ENCODE peak calls at places on chromosomes 13 and 19, in seven cellular contexts. One of them, this sample, is unnamed. For H3K36me3, the result is how much of the 10 kb centered on the place peaks cover.

GRCh38 chr13:110398564-110399507 is 91.8 kb downstream of the COL4A2 start:
- DNase-seq in hepatocyte: no peak
- DNase-seq in SK-N-MC: no peak
- DNase-seq in endothelial cell of umbilical vein: no peak
- DNase-seq in GM12878: no peak
- DNase-seq in fibroblast of lung: peak
- DNase-seq in PC-3: no peak
- DNase-seq in this sample: no peak

GRCh38 chr13:27961227-27962085 is 7.7 kb downstream of the CDX2 start:
- DNase-seq in hepatocyte: peak
- DNase-seq in SK-N-MC: no peak
- DNase-seq in endothelial cell of umbilical vein: no peak
- DNase-seq in GM12878: no peak
- DNase-seq in fibroblast of lung: no peak
- DNase-seq in PC-3: no peak
- DNase-seq in this sample: no peak

GRCh38 chr13:89066868-89067466 is 1395.8 kb downstream of the SLITRK5 start:
- DNase-seq in hepatocyte: peak
- DNase-seq in SK-N-MC: peak
- DNase-seq in endothelial cell of umbilical vein: no peak
- DNase-seq in GM12878: no peak
- DNase-seq in fibroblast of lung: peak
- DNase-seq in PC-3: peak
- DNase-seq in this sample: peak

GRCh38 chr13:62321895-62322294 is 906.2 kb upstream of the PCDH20 start:
- DNase-seq in hepatocyte: no peak
- DNase-seq in SK-N-MC: no peak
- DNase-seq in endothelial cell of umbilical vein: no peak
- DNase-seq in GM12878: no peak
- DNase-seq in fibroblast of lung: no peak
- DNase-seq in PC-3: no peak
- DNase-seq in this sample: no peak

GRCh38 chr19:47509973-47510372 is 4.9 kb downstream of the NAPA start:
- DNase-seq in hepatocyte: no peak
- DNase-seq in SK-N-MC: no peak
- DNase-seq in endothelial cell of umbilical vein: peak
- DNase-seq in GM12878: no peak
- DNase-seq in fibroblast of lung: no peak
- DNase-seq in PC-3: peak
- DNase-seq in this sample: peak

GRCh38 chr19:47720669-47721068 is 7.4 kb downstream of the EHD2 start:
- DNase-seq in hepatocyte: no peak
- DNase-seq in SK-N-MC: no peak
- DNase-seq in endothelial cell of umbilical vein: no peak
- DNase-seq in GM12878: no peak
- DNase-seq in fibroblast of lung: no peak
- DNase-seq in PC-3: no peak
- DNase-seq in this sample: no peak

GRCh38 chr13:73803997-73804396 is 330.2 kb downstream of the KLF12 start:
- DNase-seq in hepatocyte: no peak
- DNase-seq in SK-N-MC: no peak
- DNase-seq in endothelial cell of umbilical vein: no peak
- DNase-seq in GM12878: no peak
- DNase-seq in fibroblast of lung: peak
- DNase-seq in PC-3: peak
- DNase-seq in this sample: peak

GRCh38 chr13:48708764-48709163 is 55.0 kb downstream of the CYSLTR2 start:
- DNase-seq in hepatocyte: no peak
- DNase-seq in SK-N-MC: no peak
- DNase-seq in endothelial cell of umbilical vein: no peak
- DNase-seq in GM12878: no peak
- DNase-seq in fibroblast of lung: no peak
- DNase-seq in PC-3: no peak
- DNase-seq in this sample: no peak

GRCh38 chr13:80901111-80902014 is 560.4 kb upstream of the SPRY2 start:
- DNase-seq in hepatocyte: peak
- DNase-seq in SK-N-MC: no peak
- DNase-seq in endothelial cell of umbilical vein: no peak
- DNase-seq in GM12878: no peak
- DNase-seq in fibroblast of lung: no peak
- DNase-seq in PC-3: no peak
- DNase-seq in this sample: no peak

GRCh38 chr19:41253660-41254059 is 10.5 kb upstream of the HNRNPUL1 start:
- DNase-seq in hepatocyte: no peak
- DNase-seq in SK-N-MC: no peak
- DNase-seq in endothelial cell of umbilical vein: no peak
- DNase-seq in GM12878: no peak
- DNase-seq in fibroblast of lung: no peak
- DNase-seq in PC-3: no peak
- DNase-seq in this sample: no peak

GRCh38 chr19:13100031-13100588 is 2.5 kb downstream of the LYL1 start:
- DNase-seq in hepatocyte: no peak
- DNase-seq in SK-N-MC: no peak
- DNase-seq in endothelial cell of umbilical vein: peak
- DNase-seq in GM12878: peak
- DNase-seq in fibroblast of lung: peak
- DNase-seq in PC-3: no peak
- DNase-seq in this sample: peak

GRCh38 chr13:43546260-43546659 is 240.5 kb downstream of the ENOX1 start:
- DNase-seq in hepatocyte: no peak
- DNase-seq in SK-N-MC: no peak
- DNase-seq in endothelial cell of umbilical vein: peak
- DNase-seq in GM12878: no peak
- DNase-seq in fibroblast of lung: no peak
- DNase-seq in PC-3: no peak
- DNase-seq in this sample: no peak

GRCh38 chr13:74024314-74024713 is 109.9 kb downstream of the KLF12 start:
- DNase-seq in hepatocyte: peak
- DNase-seq in SK-N-MC: no peak
- DNase-seq in endothelial cell of umbilical vein: no peak
- DNase-seq in GM12878: no peak
- DNase-seq in fibroblast of lung: no peak
- DNase-seq in PC-3: no peak
- DNase-seq in this sample: no peak

GRCh38 chr13:72963762-72964161 is 95.0 kb upstream of the KLF5 start:
- DNase-seq in hepatocyte: no peak
- DNase-seq in SK-N-MC: no peak
- DNase-seq in endothelial cell of umbilical vein: no peak
- DNase-seq in GM12878: no peak
- DNase-seq in fibroblast of lung: no peak
- DNase-seq in PC-3: no peak
- DNase-seq in this sample: no peak

GRCh38 chr13:59086147-59086546 is 1077.6 kb downstream of the DIAPH3 start:
- DNase-seq in hepatocyte: no peak
- DNase-seq in SK-N-MC: no peak
- DNase-seq in endothelial cell of umbilical vein: peak
- DNase-seq in GM12878: no peak
- DNase-seq in fibroblast of lung: peak
- DNase-seq in PC-3: peak
- DNase-seq in this sample: peak

GRCh38 chr19:17058236-17058635 is 17.0 kb downstream of the HAUS8 start:
- DNase-seq in hepatocyte: no peak
- DNase-seq in SK-N-MC: no peak
- DNase-seq in endothelial cell of umbilical vein: no peak
- DNase-seq in GM12878: no peak
- DNase-seq in fibroblast of lung: no peak
- DNase-seq in PC-3: no peak
- DNase-seq in this sample: peak

GRCh38 chr19:42216653-42217521 is 590 bp downstream of the DEDD2 start:
- DNase-seq in hepatocyte: peak
- DNase-seq in SK-N-MC: no peak
- DNase-seq in endothelial cell of umbilical vein: peak
- DNase-seq in GM12878: no peak
- DNase-seq in fibroblast of lung: peak
- DNase-seq in PC-3: peak
- DNase-seq in this sample: peak

GRCh38 chr13:97306646-97307045 is 84.5 kb downstream of the MBNL2 start:
- DNase-seq in hepatocyte: peak
- DNase-seq in SK-N-MC: no peak
- DNase-seq in endothelial cell of umbilical vein: no peak
- DNase-seq in GM12878: no peak
- DNase-seq in fibroblast of lung: peak
- DNase-seq in PC-3: no peak
- DNase-seq in this sample: no peak

GRCh38 chr19:51368366-51369282 is at the start of gene CLDND2:
- DNase-seq in hepatocyte: no peak
- DNase-seq in SK-N-MC: no peak
- DNase-seq in endothelial cell of umbilical vein: no peak
- DNase-seq in GM12878: no peak
- DNase-seq in fibroblast of lung: no peak
- DNase-seq in PC-3: no peak
- DNase-seq in this sample: no peak

GRCh38 chr19:51371186-51371690 is 1.2 kb downstream of the NKG7 start:
- DNase-seq in hepatocyte: no peak
- DNase-seq in SK-N-MC: no peak
- DNase-seq in endothelial cell of umbilical vein: no peak
- DNase-seq in GM12878: no peak
- DNase-seq in fibroblast of lung: no peak
- DNase-seq in PC-3: no peak
- DNase-seq in this sample: no peak

GRCh38 chr19:51372649-51373504 is at the start of gene NKG7:
- DNase-seq in hepatocyte: no peak
- DNase-seq in SK-N-MC: no peak
- DNase-seq in endothelial cell of umbilical vein: no peak
- DNase-seq in GM12878: peak
- DNase-seq in fibroblast of lung: no peak
- DNase-seq in PC-3: no peak
- DNase-seq in this sample: no peak

GRCh38 chr19:51370230-51370629 is 1.4 kb upstream of the CLDND2 start:
- DNase-seq in hepatocyte: no peak
- DNase-seq in SK-N-MC: no peak
- DNase-seq in endothelial cell of umbilical vein: no peak
- DNase-seq in GM12878: no peak
- DNase-seq in fibroblast of lung: no peak
- DNase-seq in PC-3: no peak
- DNase-seq in this sample: no peak

GRCh38 chr19:51372021-51372648 is 319 bp downstream of the NKG7 start:
- DNase-seq in hepatocyte: no peak
- DNase-seq in SK-N-MC: no peak
- DNase-seq in endothelial cell of umbilical vein: no peak
- DNase-seq in GM12878: no peak
- DNase-seq in fibroblast of lung: no peak
- DNase-seq in PC-3: no peak
- DNase-seq in this sample: no peak
- H3K4me3 ChIP-seq in hepatocyte: no peak
- H3K4me3 ChIP-seq in SK-N-MC: no peak
- H3K4me3 ChIP-seq in endothelial cell of umbilical vein: no peak
- H3K4me3 ChIP-seq in GM12878: peak
- H3K4me3 ChIP-seq in fibroblast of lung: no peak
- H3K4me3 ChIP-seq in PC-3: no peak
- H3K4me3 ChIP-seq in this sample: no peak

DNA sequence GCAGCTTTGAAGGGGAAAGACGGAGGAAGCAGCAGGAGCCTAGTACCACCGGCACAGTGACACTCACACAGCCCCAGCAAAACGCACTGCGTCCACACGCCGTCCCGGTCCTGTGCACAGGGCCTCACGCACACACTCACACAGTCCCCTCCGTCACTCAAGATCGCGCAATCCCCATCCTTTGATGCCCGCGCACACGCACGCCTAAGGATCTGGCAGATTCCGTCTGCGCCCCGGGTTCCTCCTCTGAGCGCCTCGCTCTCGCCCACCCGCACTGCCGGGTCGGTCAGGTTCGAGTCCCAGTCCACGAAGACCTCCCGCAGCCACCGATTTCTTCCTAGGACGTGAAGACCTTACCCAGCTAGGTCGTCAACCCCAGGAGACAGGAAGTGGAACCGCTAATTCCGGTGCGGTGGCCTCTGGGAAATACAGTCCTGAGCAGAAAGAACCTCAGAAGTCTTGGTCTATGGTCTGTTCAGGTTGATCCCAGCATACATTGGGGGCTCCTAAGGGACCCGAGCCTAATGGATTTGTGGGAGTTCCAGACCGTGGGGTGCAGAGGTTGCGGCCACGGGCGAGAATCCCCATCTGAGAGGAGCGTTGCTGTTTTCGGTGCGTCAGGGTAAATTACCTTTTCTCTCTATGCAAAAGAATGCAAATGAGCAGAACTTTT is at the start of gene ZNF780B:
- DNase-seq in hepatocyte: peak
- DNase-seq in SK-N-MC: peak
- DNase-seq in endothelial cell of umbilical vein: peak
- DNase-seq in GM12878: peak
- DNase-seq in fibroblast of lung: peak
- DNase-seq in PC-3: peak
- DNase-seq in this sample: peak
- TF ChIP-seq EZH2 in hepatocyte: no peak
- TF ChIP-seq EZH2 in SK-N-MC: no peak
- TF ChIP-seq EZH2 in endothelial cell of umbilical vein: no peak
- TF ChIP-seq EZH2 in GM12878: no peak
- TF ChIP-seq EZH2 in fibroblast of lung: no peak
- TF ChIP-seq EZH2 in PC-3: no peak
- TF ChIP-seq EZH2 in this sample: no peak

GRCh38 chr19:36748431-36749275 is 24.0 kb downstream of the ZNF850 start:
- DNase-seq in hepatocyte: no peak
- DNase-seq in SK-N-MC: no peak
- DNase-seq in endothelial cell of umbilical vein: no peak
- DNase-seq in GM12878: no peak
- DNase-seq in fibroblast of lung: no peak
- DNase-seq in PC-3: no peak
- DNase-seq in this sample: no peak

GRCh38 chr19:36745870-36746269 is 26.7 kb downstream of the ZNF850 start:
- DNase-seq in hepatocyte: no peak
- DNase-seq in SK-N-MC: no peak
- DNase-seq in endothelial cell of umbilical vein: no peak
- DNase-seq in GM12878: no peak
- DNase-seq in fibroblast of lung: no peak
- DNase-seq in PC-3: no peak
- DNase-seq in this sample: peak

GRCh38 chr19:36750066-36750691 is 22.4 kb downstream of the ZNF850 start:
- DNase-seq in hepatocyte: no peak
- DNase-seq in SK-N-MC: no peak
- DNase-seq in endothelial cell of umbilical vein: no peak
- DNase-seq in GM12878: no peak
- DNase-seq in fibroblast of lung: no peak
- DNase-seq in PC-3: no peak
- DNase-seq in this sample: no peak

DNA sequence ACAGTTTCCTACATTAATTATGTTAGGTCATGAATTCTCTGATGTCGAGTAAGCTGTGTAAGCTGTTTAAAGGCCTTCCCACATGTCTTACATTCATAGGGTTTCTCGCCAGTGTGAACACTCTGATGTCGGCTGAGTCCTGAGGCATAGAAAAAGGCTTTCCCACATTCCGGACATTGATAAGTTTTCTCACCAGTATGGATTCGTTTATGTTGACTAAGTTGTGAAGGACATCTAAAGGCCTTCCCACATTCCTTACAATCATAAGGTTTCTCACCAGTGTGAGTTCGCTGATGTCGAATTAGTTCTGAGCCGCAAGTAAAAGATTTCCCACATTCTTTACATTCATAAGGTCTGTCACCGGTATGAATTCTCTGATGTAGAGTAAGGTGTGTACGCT is 24.9 kb downstream of the ZNF850 start:
- DNase-seq in hepatocyte: no peak
- DNase-seq in SK-N-MC: no peak
- DNase-seq in endothelial cell of umbilical vein: no peak
- DNase-seq in GM12878: no peak
- DNase-seq in fibroblast of lung: no peak
- DNase-seq in PC-3: no peak
- DNase-seq in this sample: no peak
- H3K36me3 ChIP-seq in hepatocyte: under half
- H3K36me3 ChIP-seq in SK-N-MC: half or more
- H3K36me3 ChIP-seq in endothelial cell of umbilical vein: under half
- H3K36me3 ChIP-seq in GM12878: under half
- H3K36me3 ChIP-seq in fibroblast of lung: under half
- H3K36me3 ChIP-seq in PC-3: half or more
- H3K36me3 ChIP-seq in this sample: under half

GRCh38 chr19:3387645-3388589 is 21.5 kb downstream of the NFIC start:
- DNase-seq in hepatocyte: peak
- DNase-seq in SK-N-MC: no peak
- DNase-seq in endothelial cell of umbilical vein: peak
- DNase-seq in GM12878: no peak
- DNase-seq in fibroblast of lung: peak
- DNase-seq in PC-3: no peak
- DNase-seq in this sample: peak
- H3K4me3 ChIP-seq in hepatocyte: no peak
- H3K4me3 ChIP-seq in SK-N-MC: no peak
- H3K4me3 ChIP-seq in endothelial cell of umbilical vein: no peak
- H3K4me3 ChIP-seq in GM12878: no peak
- H3K4me3 ChIP-seq in fibroblast of lung: no peak
- H3K4me3 ChIP-seq in PC-3: no peak
- H3K4me3 ChIP-seq in this sample: no peak

This sample was measured in mammary epithelial cell.